ENCODE peak calls at places on chromosomes 16 and 17, in six cellular contexts. F, T, X, J, L and E are unnamed samples.

GRCh38 chr17:63698381-63698885 is 1.5 kb downstream of the LIMD2 start:
- DNase-seq in F (no peak), T (no peak), X (no peak), J (peak), L (peak), E (no peak)

GRCh38 chr17:63983326-63983725 is 10.6 kb upstream of the SCN4A start:
- DNase-seq in F (no peak), T (peak), X (no peak), J (peak), L (no peak), E (no peak)

GRCh38 chr16:83561876-83562275 is 245.9 kb upstream of the HSBP1 start:
- DNase-seq in F (peak), T (no peak), X (no peak), J (no peak), L (no peak), E (peak)

GRCh38 chr17:72719582-72720493 is 372.6 kb downstream of the SLC39A11 start:
- DNase-seq in F (no peak), T (no peak), X (no peak), J (peak), L (peak), E (peak)

GRCh38 chr16:83581082-83581481 is 226.7 kb upstream of the HSBP1 start:
- DNase-seq in F (no peak), T (no peak), X (peak), J (no peak), L (no peak), E (no peak)

GRCh38 chr17:13266596-13266995 is 248.8 kb upstream of the ELAC2 start:
- DNase-seq in F (peak), T (no peak), X (no peak), J (no peak), L (no peak), E (no peak)

GRCh38 chr17:38879878-38880727 is 10.2 kb downstream of the LASP1 start:
- DNase-seq in F (peak), T (peak), X (peak), J (peak), L (no peak), E (peak)

GRCh38 chr16:50528820-50529219 is 19.4 kb upstream of the NKD1 start:
- DNase-seq in F (no peak), T (no peak), X (no peak), J (no peak), L (no peak), E (no peak)

GRCh38 chr17:31297090-31297489 is at the start of gene OMG:
- DNase-seq in F (no peak), T (no peak), X (no peak), J (no peak), L (no peak), E (no peak)

GRCh38 chr16:84283314-84284167 is 11.1 kb upstream of the WFDC1 start:
- DNase-seq in F (no peak), T (peak), X (no peak), J (no peak), L (no peak), E (no peak)

GRCh38 chr16:17448640-17449638 is 21.8 kb downstream of the XYLT1 start:
- DNase-seq in F (no peak), T (peak), X (no peak), J (no peak), L (no peak), E (no peak)

GRCh38 chr17:40901981-40902862 is 17.2 kb upstream of the KRT20 start:
- DNase-seq in F (peak), T (no peak), X (peak), J (peak), L (peak), E (peak)

GRCh38 chr16:82027629-82028035 is 7.4 kb upstream of the HSD17B2 start:
- DNase-seq in F (no peak), T (no peak), X (peak), J (no peak), L (peak), E (no peak)

GRCh38 chr17:830381-830780 is 48.2 kb downstream of the MRM3 start:
- DNase-seq in F (no peak), T (no peak), X (no peak), J (peak), L (no peak), E (no peak)

GRCh38 chr17:80956321-80957190 is 35.1 kb upstream of the CHMP6 start:
- DNase-seq in F (no peak), T (peak), X (no peak), J (peak), L (no peak), E (no peak)

GRCh38 chr17:44186307-44187130 is at the start of gene TMUB2:
- DNase-seq in F (peak), T (peak), X (peak), J (peak), L (peak), E (peak)

GRCh38 chr17:77186141-77186604 is 45.4 kb downstream of the SEC14L1 start:
- DNase-seq in F (no peak), T (peak), X (no peak), J (no peak), L (peak), E (no peak)

GRCh38 chr17:80441133-80441578 is 26.2 kb downstream of the ENDOV start:
- DNase-seq in F (peak), T (no peak), X (no peak), J (peak), L (no peak), E (peak)

GRCh38 chr17:75516619-75517276 is 420 bp downstream of the TSEN54 start:
- DNase-seq in F (peak), T (peak), X (no peak), J (peak), L (peak), E (no peak)

GRCh38 chr16:50059111-50059510 is 6.7 kb upstream of the HEATR3 start:
- DNase-seq in F (no peak), T (no peak), X (no peak), J (no peak), L (no peak), E (no peak)

GRCh38 chr17:34579017-34579946 is at the start of gene TMEM132E:
- DNase-seq in F (peak), T (peak), X (no peak), J (peak), L (no peak), E (no peak)

GRCh38 chr17:40980594-40980993 is 3.5 kb downstream of the KRT40 start:
- DNase-seq in F (peak), T (no peak), X (no peak), J (peak), L (no peak), E (peak)

GRCh38 chr17:69761767-69762321 is 313.2 kb upstream of the KCNJ16 start:
- DNase-seq in F (peak), T (no peak), X (peak), J (peak), L (no peak), E (peak)

GRCh38 chr17:80527016-80527645 is 17.5 kb upstream of the RPTOR start:
- DNase-seq in F (peak), T (no peak), X (peak), J (peak), L (no peak), E (no peak)

GRCh38 chr16:7744546-7745294 is 412.1 kb downstream of the RBFOX1 start:
- DNase-seq in F (no peak), T (no peak), X (no peak), J (no peak), L (no peak), E (no peak)

GRCh38 chr16:29147710-29148425 is 163.0 kb downstream of the LAT start:
- DNase-seq in F (no peak), T (peak), X (no peak), J (no peak), L (no peak), E (no peak)

GRCh38 chr17:51347851-51348584 is 87.7 kb downstream of the UTP18 start:
- DNase-seq in F (no peak), T (no peak), X (no peak), J (no peak), L (no peak), E (no peak)

GRCh38 chr16:29975811-29976511 is 2.3 kb downstream of the TAOK2 start:
- DNase-seq in F (no peak), T (no peak), X (no peak), J (peak), L (no peak), E (peak)

DNA sequence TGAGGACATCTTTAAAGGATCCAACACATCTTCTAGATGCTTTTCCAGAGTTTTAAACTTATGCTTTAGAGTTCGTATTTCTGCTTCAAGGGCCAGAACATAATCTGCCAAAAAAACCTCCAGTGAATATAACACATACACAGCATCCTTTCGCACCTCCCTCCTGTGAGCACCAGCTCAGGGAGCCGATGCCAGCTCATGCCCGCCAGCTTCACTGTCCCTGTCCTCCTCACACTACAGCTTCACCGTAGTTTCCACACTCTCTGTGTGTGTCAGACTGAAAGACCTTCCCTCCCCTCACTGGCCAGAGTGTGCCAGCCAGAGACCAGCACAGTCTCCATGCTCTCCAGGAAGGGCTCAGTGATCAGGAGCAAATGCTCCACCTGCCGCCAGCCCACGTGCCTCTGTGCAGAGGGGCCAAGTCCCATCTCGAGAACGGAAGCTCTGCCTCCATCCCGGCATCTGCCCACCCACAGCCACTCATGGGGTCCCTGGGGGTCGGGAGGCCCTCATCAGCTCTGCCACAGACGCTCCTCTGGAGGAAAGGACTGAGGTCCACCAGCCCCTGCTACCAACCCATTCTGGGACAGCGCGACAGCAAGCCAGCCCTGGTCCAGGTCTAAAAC is 40.8 kb downstream of the CCDC57 start:
- DNase-seq in F (no peak), T (no peak), X (no peak), J (no peak), L (no peak), E (no peak)
- H3K4me3 ChIP-seq in F (no peak), T (no peak), X (no peak), J (no peak), L (no peak), E (no peak)

GRCh38 chr16:47113130-47113529 is 30.6 kb downstream of the NETO2 start:
- DNase-seq in F (no peak), T (no peak), X (no peak), J (no peak), L (no peak), E (no peak)

GRCh38 chr16:47109361-47109760 is 34.4 kb downstream of the NETO2 start:
- DNase-seq in F (no peak), T (no peak), X (no peak), J (no peak), L (no peak), E (no peak)

GRCh38 chr16:47110939-47111338 is 32.8 kb downstream of the NETO2 start:
- DNase-seq in F (no peak), T (no peak), X (no peak), J (peak), L (no peak), E (peak)
- TF ChIP-seq CTCF in F (no peak), T (no peak), X (no peak), J (no peak), L (no peak), E (peak)

GRCh38 chr16:86994215-86994614 is 323.0 kb downstream of the C16orf95 start:
- DNase-seq in F (no peak), T (no peak), X (no peak), J (no peak), L (no peak), E (peak)

GRCh38 chr16:86993426-86994110 is 323.6 kb downstream of the C16orf95 start:
- DNase-seq in F (no peak), T (no peak), X (no peak), J (peak), L (no peak), E (no peak)

GRCh38 chr16:86996081-86996480 is 321.1 kb downstream of the C16orf95 start:
- DNase-seq in F (no peak), T (no peak), X (no peak), J (peak), L (no peak), E (no peak)

GRCh38 chr16:86995456-86995855 is 321.7 kb downstream of the C16orf95 start:
- DNase-seq in F (no peak), T (no peak), X (no peak), J (peak), L (no peak), E (no peak)

GRCh38 chr16:86994651-86995171 is 322.5 kb downstream of the C16orf95 start:
- DNase-seq in F (peak), T (peak), X (peak), J (peak), L (no peak), E (peak)
- H3K4me3 ChIP-seq in F (no peak), T (no peak), X (no peak), J (peak), L (no peak), E (no peak)

GRCh38 chr17:61409301-61410099 is 9.9 kb downstream of the TBX2 start:
- DNase-seq in F (peak), T (peak), X (no peak), J (peak), L (peak), E (peak)
- TF ChIP-seq CTCF in F (peak), T (peak), X (peak), J (peak), L (peak), E (peak)

DNA sequence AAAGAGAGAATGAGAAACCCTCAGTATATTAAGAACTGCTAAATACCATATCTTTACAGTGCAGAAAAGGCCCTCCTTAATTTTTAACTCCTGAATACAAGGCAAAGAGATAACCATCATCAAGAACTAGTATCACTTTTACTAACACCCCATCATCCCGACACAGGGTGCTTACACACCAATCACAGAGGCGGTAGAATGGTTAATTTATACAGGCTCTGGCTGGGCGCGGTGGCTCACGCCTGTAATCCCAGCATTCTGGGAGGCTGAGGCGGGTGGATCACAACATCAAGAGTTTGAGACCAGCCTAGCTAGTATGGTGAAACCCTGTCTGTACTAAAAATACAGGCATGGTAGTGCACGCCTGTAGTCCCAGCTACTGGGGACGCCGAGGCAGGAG is 4.2 kb downstream of the PSMD12 start:
- DNase-seq in F (no peak), T (no peak), X (no peak), J (no peak), L (no peak), E (no peak)
- H3K4me3 ChIP-seq in F (no peak), T (no peak), X (no peak), J (no peak), L (no peak), E (no peak)

GRCh38 chr17:59620064-59620359 is 317 bp downstream of the CLTC start:
- DNase-seq in F (no peak), T (no peak), X (no peak), J (no peak), L (no peak), E (no peak)

GRCh38 chr17:59618894-59619312 is 792 bp upstream of the CLTC start:
- DNase-seq in F (no peak), T (no peak), X (no peak), J (peak), L (no peak), E (no peak)

GRCh38 chr17:59617141-59617757 is 2.4 kb upstream of the CLTC start:
- DNase-seq in F (no peak), T (no peak), X (peak), J (no peak), L (no peak), E (no peak)

GRCh38 chr17:59620518-59621259 is 994 bp downstream of the CLTC start:
- DNase-seq in F (peak), T (peak), X (peak), J (no peak), L (peak), E (peak)

DNA sequence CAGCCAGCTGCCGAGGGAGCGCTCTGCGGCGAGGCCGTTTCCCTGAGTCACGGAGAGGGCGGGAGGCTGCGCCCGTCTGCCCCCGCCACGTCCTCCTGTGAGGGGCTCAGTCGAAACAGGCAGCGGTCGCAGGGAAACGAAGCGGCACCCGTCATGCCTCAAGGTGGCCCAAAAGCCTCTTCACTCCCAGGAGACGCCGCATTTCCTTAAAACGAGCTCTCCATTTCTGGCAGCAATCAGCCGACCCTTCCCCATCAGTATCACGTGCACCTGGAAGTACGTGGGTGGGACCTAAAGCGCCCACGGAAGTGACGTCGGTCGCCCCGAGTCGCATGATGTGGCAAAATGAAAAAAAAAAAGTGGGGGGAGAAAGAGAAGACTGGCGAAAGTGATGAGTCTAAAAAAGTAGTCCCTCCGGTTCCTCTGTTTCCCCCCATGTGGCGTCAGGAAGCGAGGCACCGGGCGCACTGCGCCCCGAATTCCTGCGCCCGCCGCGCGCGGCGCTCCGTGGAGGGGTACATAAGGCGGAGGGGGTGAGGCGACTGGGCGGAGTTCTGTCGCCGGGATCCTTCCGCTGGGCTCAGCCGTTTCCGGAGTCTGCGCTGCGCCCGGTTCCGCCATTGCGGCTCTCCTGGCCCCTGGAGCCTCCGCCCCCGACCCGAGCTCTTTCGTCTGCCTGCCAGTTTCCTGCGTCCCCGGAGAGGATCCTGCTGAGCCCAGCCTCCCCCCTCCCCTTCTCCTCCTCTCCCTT is at the start of gene CLTC:
- DNase-seq in F (peak), T (peak), X (peak), J (peak), L (peak), E (peak)
- TF ChIP-seq CTCF in F (no peak), T (no peak), X (no peak), J (no peak), L (no peak), E (no peak)

DNA sequence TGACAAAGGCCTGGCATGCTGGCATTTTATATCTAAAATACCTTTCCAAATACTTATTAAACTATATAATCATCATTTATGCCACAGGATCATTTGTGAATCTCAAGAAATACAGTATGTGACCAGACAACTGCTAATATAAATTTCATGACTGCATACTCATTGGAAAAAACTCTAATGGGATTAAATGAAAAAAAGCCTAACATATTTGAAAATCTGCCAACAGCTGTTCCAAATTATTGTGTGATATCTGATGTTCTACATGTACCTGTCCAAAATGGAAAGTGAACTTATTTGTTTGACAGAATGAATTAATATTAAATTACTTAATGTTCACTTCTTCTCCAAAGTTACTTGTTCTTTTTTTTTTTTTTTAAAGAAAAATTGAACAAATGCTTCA is 113.9 kb downstream of the FTO start:
- DNase-seq in F (peak), T (no peak), X (no peak), J (no peak), L (no peak), E (peak)
- H3K4me3 ChIP-seq in F (no peak), T (no peak), X (no peak), J (no peak), L (no peak), E (no peak)

DNA sequence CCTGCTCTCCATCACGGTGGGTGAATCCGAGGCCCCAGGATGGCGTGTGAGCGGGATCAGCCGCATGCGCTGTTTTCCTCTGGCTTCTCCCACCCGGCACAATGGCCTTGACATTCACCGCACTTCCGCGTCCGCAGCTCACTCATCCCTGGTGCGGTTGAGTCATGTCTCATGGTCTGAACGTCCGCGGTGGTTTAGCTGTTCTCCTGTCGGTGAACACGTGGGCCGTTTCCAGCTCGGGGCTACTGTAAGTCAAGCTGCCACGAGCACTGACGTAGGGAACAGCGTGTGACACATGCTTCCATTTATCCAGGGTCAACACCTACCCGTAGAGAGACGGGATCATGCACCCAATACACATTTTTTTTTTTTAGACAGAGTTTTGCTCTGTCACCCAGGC is 15.3 kb upstream of the CACNA1H start:
- DNase-seq in F (peak), T (no peak), X (no peak), J (no peak), L (no peak), E (no peak)
- TF ChIP-seq CTCF in F (no peak), T (no peak), X (no peak), J (no peak), L (no peak), E (no peak)